ENCODE peak calls at places on chromosomes 6 and 20, in six cellular contexts. B is memory B cell; A is lung microvascular endothelial cell; M is iPS-NIHi11; C is stimulated activated CD4-positive, alpha-beta T cell treated with anti-CD3 and anti-CD28 coated beads, Interleukin-1b, Interleukin-23, amount 100 ng/mL, for 4 hours; K is non-pigmented ciliary epithelial cell. D is an unnamed sample.

GRCh38 chr6:158770533-158770932 is 48.6 kb downstream of the EZR start:
- DNase-seq in B (no peak), A (no peak), M (no peak), C (no peak), K (no peak), D (no peak)

GRCh38 chr20:50054626-50055511 is 58.1 kb downstream of the UBE2V1 start:
- DNase-seq in B (no peak), A (no peak), M (no peak), C (no peak), K (no peak), D (peak)

GRCh38 chr6:25062070-25062811 is 126.5 kb upstream of the RIPOR2 start:
- DNase-seq in B (no peak), A (no peak), M (no peak), C (no peak), K (no peak), D (no peak)

GRCh38 chr6:107833136-107833535 is 9.0 kb upstream of the SCML4 start:
- DNase-seq in B (no peak), A (no peak), M (no peak), C (no peak), K (no peak), D (no peak)

GRCh38 chr6:137269803-137270202 is 50.6 kb upstream of the IFNGR1 start:
- DNase-seq in B (no peak), A (no peak), M (no peak), C (no peak), K (no peak), D (no peak)

GRCh38 chr6:166382500-166382932 is 224 bp downstream of the MPC1 start:
- DNase-seq in B (no peak), A (no peak), M (no peak), C (no peak), K (no peak), D (no peak)

GRCh38 chr6:110325197-110325596 is 33.0 kb downstream of the METTL24 start:
- DNase-seq in B (no peak), A (no peak), M (no peak), C (no peak), K (no peak), D (no peak)

GRCh38 chr6:158038291-158039177 is 56.9 kb downstream of the SYNJ2 start:
- DNase-seq in B (no peak), A (no peak), M (no peak), C (no peak), K (no peak), D (no peak)

GRCh38 chr6:53128842-53129241 is 19.8 kb downstream of the GCM1 start:
- DNase-seq in B (no peak), A (no peak), M (no peak), C (no peak), K (no peak), D (no peak)

GRCh38 chr20:17797163-17797562 is 97.4 kb downstream of the BANF2 start:
- DNase-seq in B (no peak), A (no peak), M (no peak), C (no peak), K (no peak), D (no peak)

GRCh38 chr6:158837684-158838625 is 18.8 kb upstream of the EZR start:
- DNase-seq in B (no peak), A (no peak), M (no peak), C (no peak), K (no peak), D (no peak)

GRCh38 chr6:16228709-16229665 is 9.4 kb upstream of the GMPR start:
- DNase-seq in B (no peak), A (no peak), M (peak), C (no peak), K (no peak), D (no peak)

GRCh38 chr6:163262080-163262479 is 152.4 kb upstream of the QKI start:
- DNase-seq in B (no peak), A (no peak), M (no peak), C (no peak), K (no peak), D (no peak)